ENCODE peak calls at places on chromosomes 4 and X, in ten cellular contexts. Z is AG08396; X is T-helper 2 cell; C is Panc1; E is Peyer's patch; H is OCI-LY7; U is nephron progenitor cell; F is NCI-H146; V is kidney glomerular epithelial cell; G is activated gamma-delta T cell treated with anti-CD3 and anti-CD28 coated beads, Interleukin-2, amount 50 U/mL, for 16 hours. W is an unnamed sample.

GRCh38 chr4:140308366-140309123 is 64.9 kb upstream of the SCOC start:
- DNase-seq in V (no peak), F (no peak), E (no peak), X (no peak), Z (peak), G (no peak), H (no peak), U (no peak), C (no peak), W (no peak)

GRCh38 chr4:142558851-142559250 is 287.2 kb downstream of the INPP4B start:
- DNase-seq in E (no peak), G (no peak), H (no peak), V (peak), Z (peak), C (no peak), F (no peak), X (no peak), U (peak), W (no peak)

GRCh38 chr4:64230709-64231310 is 178.4 kb downstream of the TECRL start:
- DNase-seq in C (no peak), H (peak), Z (no peak), X (no peak), F (no peak), V (no peak), U (no peak), G (no peak), E (no peak), W (no peak)

GRCh38 chrX:47613082-47613481 is 6.6 kb downstream of the SYN1 start:
- DNase-seq in H (no peak), F (no peak), Z (no peak), C (no peak), E (no peak), G (no peak), V (no peak), U (no peak), X (no peak), W (no peak)

GRCh38 chr4:13483142-13484044 is 747 bp downstream of the RAB28 start:
- DNase-seq in X (no peak), V (peak), G (peak), E (no peak), C (no peak), H (peak), U (peak), Z (peak), F (peak), W (no peak)

GRCh38 chr4:173275150-173275549 is 59.0 kb downstream of the HMGB2 start:
- DNase-seq in H (no peak), G (no peak), U (no peak), F (no peak), V (no peak), E (no peak), X (no peak), Z (no peak), C (no peak), W (no peak)

GRCh38 chrX:109826954-109827708 is 94.1 kb upstream of the ACSL4 start:
- DNase-seq in H (no peak), U (no peak), C (no peak), V (peak), E (no peak), F (no peak), Z (peak), G (no peak), X (no peak), W (no peak)

GRCh38 chr4:38034986-38035882 is 75.0 kb downstream of the PTTG2 start:
- DNase-seq in C (peak), G (peak), X (no peak), V (peak), Z (peak), U (no peak), E (no peak), F (peak), H (peak), W (no peak)

GRCh38 chr4:25925486-25926201 is 11.6 kb downstream of the SMIM20 start:
- DNase-seq in V (peak), H (peak), Z (peak), U (peak), G (no peak), F (peak), C (no peak), E (peak), X (peak), W (no peak)

GRCh38 chr4:152614337-152614736 is 65.5 kb downstream of the TMEM154 start:
- DNase-seq in Z (no peak), X (no peak), V (no peak), E (no peak), U (no peak), G (no peak), F (no peak), H (no peak), C (no peak), W (no peak)